ENCODE peak calls at places on chromosomes 16 and 17, in four cellular contexts. H, Y, K and R are unnamed samples.

GRCh38 chr16:12132290-12132689 is 155.8 kb downstream of the SNX29 start:
- DNase-seq in H (no peak), Y (no peak), K (no peak), R (no peak)

GRCh38 chr16:86362155-86362849 is 148.0 kb upstream of the FOXF1 start:
- DNase-seq in H (no peak), Y (no peak), K (no peak), R (no peak)

GRCh38 chr17:39663688-39664580 is 1.2 kb upstream of the TCAP start:
- DNase-seq in H (no peak), Y (no peak), K (no peak), R (no peak)

GRCh38 chr17:33572615-33573014 is 279.5 kb upstream of the ASIC2 start:
- DNase-seq in H (no peak), Y (peak; percentile 55), K (no peak), R (no peak)

GRCh38 chr17:17096438-17097178 is 54.4 kb downstream of the MPRIP start:
- DNase-seq in H (no peak), Y (no peak), K (no peak), R (no peak)

GRCh38 chr17:2484876-2485275 is 26.8 kb downstream of the METTL16 start:
- DNase-seq in H (no peak), Y (peak; percentile 13), K (no peak), R (no peak)

GRCh38 chr16:1150511-1150982 is 2.4 kb upstream of the CACNA1H start:
- DNase-seq in H (no peak), Y (no peak), K (no peak), R (no peak)

GRCh38 chr17:76237859-76238313 is 2.4 kb downstream of the RNF157 start:
- DNase-seq in H (no peak), Y (no peak), K (no peak), R (no peak)

GRCh38 chr17:51354908-51355307 is 94.6 kb downstream of the UTP18 start:
- DNase-seq in H (no peak), Y (no peak), K (no peak), R (no peak)

GRCh38 chr17:34171245-34171818 is 83.8 kb upstream of the CCL2 start:
- DNase-seq in H (peak; percentile 38), Y (peak; percentile 66), K (no peak), R (peak; percentile 43)

GRCh38 chr16:54175552-54176375 is 110.8 kb downstream of the IRX3 start:
- DNase-seq in H (no peak), Y (no peak), K (no peak), R (no peak)

GRCh38 chr17:2795412-2796163 is 650 bp upstream of the RAP1GAP2 start:
- DNase-seq in H (no peak), Y (no peak), K (no peak), R (no peak)

GRCh38 chr17:30958187-30958586 is 12.7 kb upstream of the RNF135 start:
- DNase-seq in H (no peak), Y (no peak), K (no peak), R (no peak)

GRCh38 chr16:66058181-66058580 is 308.3 kb upstream of the CDH5 start:
- DNase-seq in H (no peak), Y (no peak), K (no peak), R (no peak)

GRCh38 chr16:89195521-89196171 is 4.7 kb downstream of the SLC22A31 start:
- DNase-seq in H (no peak), Y (no peak), K (no peak), R (peak; percentile 56)

GRCh38 chr17:43714338-43715149 is 44.0 kb downstream of the SOST start:
- DNase-seq in H (no peak), Y (no peak), K (no peak), R (no peak)

GRCh38 chr16:88650749-88651275 is at the start of gene CYBA:
- DNase-seq in H (peak; percentile 65), Y (peak; percentile 65), K (peak; percentile 43), R (peak; percentile 59)

GRCh38 chr17:80882323-80882722 is 109.3 kb upstream of the CHMP6 start:
- DNase-seq in H (no peak), Y (no peak), K (no peak), R (no peak)

GRCh38 chr16:83475108-83475507 is 332.7 kb upstream of the HSBP1 start:
- DNase-seq in H (no peak), Y (peak; percentile 7), K (no peak), R (no peak)

GRCh38 chr16:19907161-19907992 is 22.7 kb upstream of the GPRC5B start:
- DNase-seq in H (peak; percentile 49), Y (peak; percentile 85), K (no peak), R (peak; percentile 74)

GRCh38 chr17:80827646-80828643 is 163.7 kb upstream of the CHMP6 start:
- DNase-seq in H (no peak), Y (no peak), K (no peak), R (no peak)

GRCh38 chr17:50353600-50354195 is 7.8 kb downstream of the XYLT2 start:
- DNase-seq in H (no peak), Y (no peak), K (no peak), R (no peak)

GRCh38 chr17:280216-280615 is 72.4 kb downstream of the RPH3AL start:
- DNase-seq in H (no peak), Y (no peak), K (no peak), R (no peak)

GRCh38 chr16:13939821-13940220 is 19.9 kb downstream of the ERCC4 start:
- DNase-seq in H (no peak), Y (no peak), K (no peak), R (no peak)

GRCh38 chr17:4573682-4574081 is 10.6 kb upstream of the SMTNL2 start:
- DNase-seq in H (peak; percentile 73), Y (no peak), K (no peak), R (no peak)

GRCh38 chr17:5630434-5630833 is 46.1 kb upstream of the NLRP1 start:
- DNase-seq in H (no peak), Y (no peak), K (no peak), R (no peak)

GRCh38 chr17:62994931-62995330 is 28.9 kb downstream of the TANC2 start:
- DNase-seq in H (no peak), Y (peak; percentile 37), K (no peak), R (no peak)

GRCh38 chr17:35079547-35079946 is 16.0 kb upstream of the RFFL start:
- DNase-seq in H (no peak), Y (no peak), K (no peak), R (no peak)

GRCh38 chr17:4329838-4330237 is 36.6 kb downstream of the UBE2G1 start:
- DNase-seq in H (no peak), Y (no peak), K (no peak), R (no peak)

GRCh38 chr16:11494433-11494832 is 92.3 kb downstream of the LITAF start:
- DNase-seq in H (no peak), Y (no peak), K (no peak), R (no peak)

GRCh38 chr16:50972899-50973298 is 178.2 kb downstream of the SALL1 start:
- DNase-seq in H (no peak), Y (no peak), K (no peak), R (no peak)

GRCh38 chr16:27759301-27759871 is 209.4 kb downstream of the KATNIP start:
- DNase-seq in H (no peak), Y (no peak), K (no peak), R (no peak)

GRCh38 chr17:68288804-68289203 is 2.1 kb downstream of the SLC16A6 start:
- DNase-seq in H (no peak), Y (no peak), K (no peak), R (no peak)
- TF ChIP-seq CTCF in H (no peak), Y (no peak), K (no peak), R (no peak)

GRCh38 chr16:49638696-49639629 is 216.9 kb downstream of the ZNF423 start:
- DNase-seq in H (peak; percentile 46), Y (peak; percentile 26), K (no peak), R (no peak)

GRCh38 chr16:49641250-49641649 is 214.7 kb downstream of the ZNF423 start:
- DNase-seq in H (no peak), Y (no peak), K (no peak), R (no peak)

GRCh38 chr16:49637933-49638695 is 217.8 kb downstream of the ZNF423 start:
- DNase-seq in H (no peak), Y (no peak), K (no peak), R (no peak)

GRCh38 chr16:49640606-49641005 is 215.3 kb downstream of the ZNF423 start:
- DNase-seq in H (no peak), Y (no peak), K (no peak), R (no peak)

GRCh38 chr16:49639739-49640388 is 216.0 kb downstream of the ZNF423 start:
- DNase-seq in H (peak; percentile 61), Y (peak; percentile 68), K (no peak), R (no peak)
- H3K27ac ChIP-seq in H (peak overlapping the region; percentile 56), Y (peak overlapping the region; percentile 63), K (peak overlapping the region; percentile 65), R (no peak overlapping the region)

DNA sequence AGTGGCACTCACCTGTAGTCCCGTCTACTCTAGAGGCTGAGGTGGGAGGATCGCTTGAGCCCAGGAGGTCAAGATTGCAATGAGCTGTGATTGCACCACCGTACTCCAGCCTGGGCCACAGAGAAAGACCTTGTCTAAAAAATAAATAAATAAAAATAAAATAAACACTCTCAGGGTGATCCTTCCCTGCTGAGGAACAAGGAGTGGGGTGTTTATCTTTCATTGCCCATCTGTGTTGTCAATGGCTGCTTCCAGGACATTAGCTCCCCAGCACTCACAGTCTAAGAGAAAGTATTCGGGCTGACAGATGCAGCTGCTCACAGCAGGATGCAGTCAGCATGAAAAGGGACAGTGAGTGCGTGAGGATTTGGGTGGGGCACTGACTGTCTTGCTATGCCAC is 31.4 kb upstream of the RBBP6 start:
- DNase-seq in H (no peak), Y (no peak), K (no peak), R (no peak)
- H3K4me3 ChIP-seq in H (no peak overlapping the region), Y (no peak overlapping the region), K (no peak overlapping the region), R (no peak overlapping the region)

DNA sequence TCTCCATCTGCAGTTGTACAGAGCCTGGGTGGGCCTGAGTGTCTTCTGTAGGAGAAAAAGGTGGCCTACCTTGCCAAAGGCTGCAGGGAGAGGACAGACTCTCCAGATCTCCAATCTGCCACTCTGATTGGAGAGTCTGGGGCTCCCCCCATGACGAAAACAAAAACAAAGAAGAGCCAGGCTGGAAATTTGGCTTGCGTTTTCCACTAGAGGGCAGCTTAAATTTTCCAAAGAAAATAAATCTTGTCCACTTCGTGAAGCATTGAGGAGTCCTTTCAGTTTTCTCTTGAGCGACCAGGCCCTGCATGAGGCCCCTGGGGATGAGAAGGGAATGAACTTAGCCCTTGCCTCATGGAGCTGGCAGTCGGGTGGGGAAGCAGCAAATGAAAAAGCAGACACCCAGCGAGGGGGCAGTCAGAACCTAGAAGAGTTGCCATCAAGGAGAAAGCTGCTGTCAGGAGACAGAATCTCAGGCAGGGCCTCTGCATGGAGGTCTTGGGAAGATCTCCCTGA is 8.2 kb upstream of the SHCBP1 start:
- DNase-seq in H (peak; percentile 23), Y (peak; percentile 18), K (no peak), R (no peak)
- TF ChIP-seq CTCF in H (peak; percentile 16), Y (peak; percentile 67), K (no peak), R (no peak)

GRCh38 chr17:38325221-38325851 is 18.4 kb downstream of the GPR179 start:
- DNase-seq in H (no peak), Y (no peak), K (no peak), R (no peak)
- H3K27ac ChIP-seq in H (no peak overlapping the region), Y (no peak overlapping the region), K (no peak overlapping the region), R (no peak overlapping the region)

GRCh38 chr17:42586514-42587230 is 9.1 kb upstream of the PSMC3IP start:
- DNase-seq in H (no peak), Y (no peak), K (no peak), R (no peak)
- H3K4me3 ChIP-seq in H (no peak overlapping the region), Y (no peak overlapping the region), K (no peak overlapping the region), R (no peak overlapping the region)